ENCODE peak calls at places on chromosomes 6 and 20, in four cellular contexts. X, F, Z and Y are unnamed samples.

GRCh38 chr20:34927736-34928135 is 27.9 kb downstream of the GSS start:
- DNase-seq in Z (peak; percentile 73), F (no peak), X (no peak), Y (no peak)

GRCh38 chr6:166439366-166440091 is 56.8 kb upstream of the MPC1 start:
- DNase-seq in Z (no peak), X (no peak), F (no peak), Y (no peak)

GRCh38 chr6:170074907-170075306 is 216.0 kb downstream of the DLL1 start:
- DNase-seq in Z (no peak), X (no peak), F (no peak), Y (no peak)

GRCh38 chr6:9040718-9041117 is 605.4 kb upstream of the SLC35B3 start:
- DNase-seq in X (no peak), F (no peak), Z (no peak), Y (no peak)

GRCh38 chr20:32338665-32339064 is 19.5 kb upstream of the ASXL1 start:
- DNase-seq in Z (no peak), F (no peak), X (no peak), Y (no peak)

GRCh38 chr20:35291654-35292503 is at the start of gene FAM83C:
- DNase-seq in F (no peak), Z (no peak), X (no peak), Y (no peak)

GRCh38 chr6:34990971-34991560 is 102.0 kb downstream of the ANKS1A start:
- DNase-seq in X (no peak), F (no peak), Z (peak; percentile 44), Y (no peak)

GRCh38 chr20:2919518-2920245 is 46.4 kb downstream of the PTPRA start:
- DNase-seq in X (peak; percentile 16), Z (peak; percentile 25), F (no peak), Y (no peak)

GRCh38 chr6:134602123-134602522 is 284.2 kb upstream of the SGK1 start:
- DNase-seq in X (no peak), Z (no peak), F (no peak), Y (no peak)

GRCh38 chr6:159360306-159360705 is 191.1 kb downstream of the FNDC1 start:
- DNase-seq in F (no peak), X (no peak), Z (peak; percentile 54), Y (no peak)

GRCh38 chr20:10282930-10283556 is 64.4 kb downstream of the SNAP25 start:
- DNase-seq in X (no peak), F (no peak), Z (peak; percentile 50), Y (no peak)

GRCh38 chr20:44785768-44786167 is 24.6 kb downstream of the RIMS4 start:
- DNase-seq in X (no peak), Z (peak; percentile 54), F (no peak), Y (peak; percentile 58)

GRCh38 chr6:164039954-164040375 is 625.4 kb downstream of the QKI start:
- DNase-seq in Z (no peak), F (no peak), X (no peak), Y (no peak)

GRCh38 chr6:157997893-157998608 is 16.4 kb downstream of the SYNJ2 start:
- DNase-seq in Z (no peak), X (no peak), F (no peak), Y (no peak)

GRCh38 chr6:157999100-158000051 is 17.7 kb downstream of the SYNJ2 start:
- DNase-seq in X (no peak), Z (no peak), F (no peak), Y (no peak)

GRCh38 chr6:157996201-157996712 is 14.6 kb downstream of the SYNJ2 start:
- DNase-seq in Z (no peak), F (no peak), X (no peak), Y (no peak)

GRCh38 chr6:157995458-157995857 is 13.8 kb downstream of the SYNJ2 start:
- DNase-seq in F (no peak), Z (no peak), X (no peak), Y (no peak)

DNA sequence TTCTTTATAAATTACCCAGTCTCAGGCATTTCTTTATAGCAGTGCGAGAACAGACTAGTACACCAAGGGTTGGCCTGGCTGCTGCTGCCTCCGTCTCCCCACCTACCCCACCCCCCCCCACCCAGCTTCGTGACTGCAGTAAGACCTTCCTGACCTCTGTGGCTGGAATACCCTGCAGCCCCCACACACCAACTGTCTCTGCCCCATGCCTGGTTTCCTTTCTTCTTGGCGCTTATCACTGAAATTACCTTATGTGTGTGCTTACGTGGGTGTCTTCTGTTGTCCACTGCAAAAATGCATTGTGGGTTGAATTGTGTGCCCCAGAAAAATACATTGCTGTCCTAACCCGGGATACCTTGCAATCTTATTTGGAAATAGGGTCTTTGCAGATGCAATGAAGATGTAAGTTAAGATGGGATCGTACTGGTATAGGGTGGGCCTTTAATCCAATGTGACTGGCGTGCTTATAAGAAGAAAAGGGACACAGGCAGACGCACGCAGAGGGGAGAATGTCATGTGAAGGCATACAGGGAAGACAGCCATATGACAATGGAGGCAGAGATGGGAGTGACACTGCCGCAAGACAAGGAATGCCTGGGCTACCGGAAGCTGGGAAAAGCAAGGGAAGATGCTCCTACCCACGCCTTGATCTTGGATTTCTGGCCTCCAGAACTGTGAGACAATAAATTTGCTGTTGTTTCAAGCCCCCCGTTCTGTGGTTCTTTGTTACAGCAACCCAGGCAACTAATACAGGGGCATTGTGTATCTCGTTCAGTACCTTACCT is 15.4 kb downstream of the SYNJ2 start:
- DNase-seq in X (no peak), F (no peak), Z (no peak), Y (no peak)
- H3K79me2 ChIP-seq in X (peaks cover 81% of the 10 kb centered on the region), F (peaks cover 36% of the 10 kb centered on the region), Z (peaks cover 100% of the 10 kb centered on the region), Y (no peaks in the 10 kb centered on the region)

GRCh38 chr20:21047981-21048380 is 58.2 kb downstream of the LINC00237 start:
- DNase-seq in X (no peak), F (no peak), Z (peak; percentile 3), Y (no peak)

GRCh38 chr20:21050710-21051109 is 55.4 kb downstream of the LINC00237 start:
- DNase-seq in F (no peak), X (no peak), Z (no peak), Y (no peak)

GRCh38 chr20:21048841-21049273 is 57.3 kb downstream of the LINC00237 start:
- DNase-seq in F (peak; percentile 25), Z (peak; percentile 46), X (no peak), Y (peak; percentile 60)

GRCh38 chr20:21052241-21052640 is 53.9 kb downstream of the LINC00237 start:
- DNase-seq in X (no peak), F (no peak), Z (no peak), Y (no peak)

GRCh38 chr20:21046413-21047070 is 59.6 kb downstream of the LINC00237 start:
- DNase-seq in X (no peak), F (no peak), Z (no peak), Y (no peak)
- H3K9me3 ChIP-seq in X (no peaks in the 10 kb centered on the region), F (no peaks in the 10 kb centered on the region), Z (no peaks in the 10 kb centered on the region), Y (no peaks in the 10 kb centered on the region)

DNA sequence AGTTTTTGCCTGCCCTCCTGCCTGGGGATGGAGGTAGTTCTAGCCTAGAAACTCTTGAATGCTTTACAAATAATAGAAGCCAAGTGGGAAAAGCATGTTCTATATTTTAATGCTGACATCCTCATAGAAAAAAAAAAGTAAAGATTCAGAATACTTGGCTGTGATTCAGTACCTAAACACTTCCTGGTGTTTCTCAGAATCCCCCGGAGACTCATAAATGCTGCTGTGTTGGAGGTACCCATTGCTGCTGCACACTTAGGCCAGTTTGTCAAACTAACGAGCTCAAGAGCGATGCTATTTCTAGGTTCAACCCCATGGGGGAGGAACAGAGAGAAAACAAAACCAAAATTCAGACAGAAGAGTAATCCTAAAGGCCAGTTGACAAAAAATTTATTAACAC is 38.8 kb upstream of the ZFP64 start:
- DNase-seq in X (peak; percentile 27), F (no peak), Z (peak; percentile 62), Y (no peak)
- TF ChIP-seq EZH2phosphoT487 in X (no peak), F (no peak), Z (no peak), Y (no peak)

DNA sequence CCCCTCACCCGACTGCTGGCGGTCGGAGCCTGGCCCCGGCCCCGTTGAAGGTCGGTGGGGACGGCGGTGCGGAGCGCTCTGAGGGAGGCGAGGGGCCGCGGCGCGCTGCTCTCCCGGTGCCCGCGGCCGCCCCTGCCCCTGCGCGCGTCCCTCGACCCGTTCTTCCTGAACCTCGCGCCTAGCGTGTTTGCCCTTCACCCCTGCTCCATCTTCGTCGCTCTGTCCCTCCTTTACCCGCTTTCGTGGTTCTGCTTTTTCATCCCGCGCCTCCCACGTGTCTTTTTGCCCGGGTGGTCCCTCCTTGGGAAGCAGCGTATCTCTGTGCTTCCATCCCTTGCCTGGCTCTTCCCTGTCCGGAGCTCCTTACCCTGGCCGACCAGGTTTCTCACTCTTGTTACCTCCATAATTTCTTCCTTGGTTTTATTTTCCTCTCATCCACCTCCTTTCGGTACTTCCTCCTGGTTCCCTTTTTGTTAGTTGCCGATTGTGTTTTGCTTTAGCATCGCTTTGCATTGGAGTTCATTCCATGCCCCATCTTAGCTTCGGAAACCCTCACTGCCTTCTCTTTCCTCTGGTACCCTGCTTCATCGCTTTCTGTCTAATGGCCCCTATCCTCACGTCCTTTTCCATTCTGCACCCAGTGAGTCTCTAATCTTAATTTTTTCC is 654 bp downstream of the FAM135A start:
- DNase-seq in Z (peak; percentile 42), F (peak; percentile 21), X (no peak), Y (peak; percentile 37)
- H3K79me2 ChIP-seq in Z (no peaks in the 10 kb centered on the region), F (peaks cover 38% of the 10 kb centered on the region), X (peaks cover 53% of the 10 kb centered on the region), Y (peaks cover 64% of the 10 kb centered on the region)

DNA sequence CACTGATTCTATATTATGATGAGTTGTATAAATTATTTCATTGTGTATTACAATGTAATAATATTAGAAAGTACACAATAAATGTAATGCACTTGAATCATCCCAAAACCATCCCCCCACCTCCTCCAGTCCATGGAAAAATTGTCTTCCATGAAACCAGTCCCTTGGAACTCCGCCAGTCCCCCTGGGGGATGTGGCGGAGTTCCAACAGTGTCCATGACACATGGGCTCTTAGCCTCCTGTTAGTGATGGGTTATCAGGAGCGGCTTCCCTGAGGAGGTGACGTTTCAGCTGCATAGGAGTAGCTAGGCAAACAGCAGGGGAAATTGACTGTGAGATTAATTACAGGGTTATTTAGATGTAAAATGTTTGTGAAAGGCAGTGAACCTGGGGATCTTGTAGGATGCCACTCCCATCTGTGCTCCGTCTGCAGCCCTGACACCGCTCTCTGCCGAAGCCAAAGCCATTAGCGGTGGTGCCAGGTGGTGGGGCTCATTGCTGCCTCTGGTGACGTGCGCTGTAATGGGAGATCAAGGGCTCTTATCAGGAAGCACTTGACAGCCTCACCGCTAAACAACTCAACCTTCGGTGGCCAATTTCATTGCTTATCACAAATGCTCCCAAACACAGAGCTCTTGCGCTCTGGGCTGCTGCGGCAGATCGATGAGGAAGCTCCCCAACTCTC is 81.6 kb upstream of the MC3R start:
- DNase-seq in F (no peak), Z (no peak), X (no peak), Y (no peak)
- H3K9me3 ChIP-seq in F (no peaks in the 10 kb centered on the region), Z (no peaks in the 10 kb centered on the region), X (no peaks in the 10 kb centered on the region), Y (no peaks in the 10 kb centered on the region)

GRCh38 chr20:1338096-1338495 is 9.2 kb upstream of the SDCBP2 start:
- DNase-seq in F (no peak), X (no peak), Z (no peak), Y (no peak)
- TF ChIP-seq EZH2phosphoT487 in F (no peak), X (no peak), Z (no peak), Y (no peak)